ENCODE peak calls at places on chromosomes 7 and 10, in four cellular contexts. B is thyroid gland, H is PC-3, T is ovary. S is an unnamed sample.
A peak's percentile ranks its signal among the peaks of the same experiment; 100 is the strongest.

GRCh38 chr7:33326485-33326848 is 197.1 kb downstream of the BBS9 start:
- DNase-seq in T (no peak), H (no peak), B (no peak), S (no peak)

GRCh38 chr7:73706122-73707044 is 13.1 kb downstream of the STX1A start:
- DNase-seq in T (no peak), H (peak; percentile 88), B (no peak), S (no peak)

GRCh38 chr10:121378402-121378801 is 219.8 kb downstream of the FGFR2 start:
- DNase-seq in H (no peak), B (no peak), T (no peak), S (no peak)

GRCh38 chr7:45631569-45631968 is 57.4 kb downstream of the ADCY1 start:
- DNase-seq in T (no peak), H (no peak), B (no peak), S (no peak)

GRCh38 chr7:974820-975681 is at the start of gene COX19:
- DNase-seq in B (peak; percentile 84), H (peak; percentile 83), T (peak; percentile 87), S (peak; percentile 98)

GRCh38 chr7:82226191-82226590 is 217.4 kb downstream of the CACNA2D1 start:
- DNase-seq in H (no peak), B (no peak), T (no peak), S (no peak)

GRCh38 chr7:2873146-2873545 is 29.0 kb upstream of the GNA12 start:
- DNase-seq in T (no peak), B (peak; percentile 42), H (peak; percentile 60), S (no peak)

GRCh38 chr10:89548673-89549072 is 13.3 kb upstream of the SLC16A12 start:
- DNase-seq in B (no peak), H (no peak), T (no peak), S (no peak)

GRCh38 chr7:158488225-158488889 is 99.3 kb downstream of the PTPRN2 start:
- DNase-seq in H (no peak), T (no peak), B (no peak), S (no peak)

GRCh38 chr10:102646610-102647432 is 2.5 kb downstream of the TRIM8 start:
- DNase-seq in H (no peak), B (peak; percentile 52), T (no peak), S (no peak)

GRCh38 chr10:28684986-28685580 is 7.8 kb downstream of the BAMBI start:
- DNase-seq in T (no peak), H (peak; percentile 67), B (no peak), S (no peak)

GRCh38 chr10:3096149-3096548 is 28.8 kb downstream of the PFKP start:
- DNase-seq in H (peak; percentile 33), B (no peak), T (no peak), S (no peak)

GRCh38 chr7:97373743-97374142 is 256.2 kb downstream of the SDHAF3 start:
- DNase-seq in T (no peak), H (no peak), B (no peak), S (no peak)

GRCh38 chr7:101410743-101411476 is 48.2 kb downstream of the COL26A1 start:
- DNase-seq in B (peak; percentile 36), H (peak; percentile 13), T (no peak), S (no peak)

GRCh38 chr10:239109-239508 is 103.9 kb downstream of the ZMYND11 start:
- DNase-seq in H (peak; percentile 76), T (no peak), B (no peak), S (no peak)

GRCh38 chr10:119652361-119652760 is 1.2 kb downstream of the BAG3 start:
- DNase-seq in B (peak; percentile 29), T (no peak), H (peak; percentile 57), S (no peak)

GRCh38 chr10:93106631-93107072 is 33.0 kb downstream of the CYP26A1 start:
- DNase-seq in B (no peak), H (no peak), T (no peak), S (peak; percentile 15)

GRCh38 chr7:2729893-2730716 is 42.1 kb downstream of the AMZ1 start:
- DNase-seq in H (no peak), T (peak; percentile 31), B (peak; percentile 21), S (no peak)

GRCh38 chr7:23597908-23598224 is 684 bp downstream of the CCDC126 start:
- DNase-seq in H (no peak), T (no peak), B (no peak), S (no peak)

GRCh38 chr7:28920424-28920823 is 37.7 kb downstream of the TRIL start:
- DNase-seq in B (no peak), T (no peak), H (peak; percentile 32), S (no peak)

GRCh38 chr7:31371621-31372020 is 31.1 kb upstream of the NEUROD6 start:
- DNase-seq in B (no peak), H (no peak), T (no peak), S (no peak)

GRCh38 chr10:119461380-119461779 is 81.1 kb downstream of the RGS10 start:
- DNase-seq in T (no peak), H (peak; percentile 94), B (peak; percentile 92), S (no peak)

GRCh38 chr7:112205348-112206237 is 606 bp downstream of the DOCK4 start:
- DNase-seq in B (peak; percentile 54), H (peak; percentile 32), T (peak; percentile 72), S (peak; percentile 87)

GRCh38 chr7:106283831-106284515 is 810 bp downstream of the NAMPT start:
- DNase-seq in T (peak; percentile 62), B (peak; percentile 63), H (peak; percentile 56), S (no peak)

GRCh38 chr7:136027160-136027559 is 50.0 kb upstream of the MTPN start:
- DNase-seq in T (no peak), H (no peak), B (no peak), S (no peak)

GRCh38 chr7:136023134-136023869 is 46.1 kb upstream of the MTPN start:
- DNase-seq in T (no peak), B (no peak), H (no peak), S (no peak)

GRCh38 chr7:136030867-136031318 is 53.7 kb upstream of the MTPN start:
- DNase-seq in H (peak; percentile 77), T (no peak), B (no peak), S (no peak)

GRCh38 chr7:136030330-136030729 is 53.2 kb upstream of the MTPN start:
- DNase-seq in H (peak; percentile 46), T (no peak), B (no peak), S (no peak)

GRCh38 chr7:136026209-136026608 is 49.0 kb upstream of the MTPN start:
- DNase-seq in H (no peak), T (no peak), B (no peak), S (no peak)
- TF ChIP-seq CTCF in H (no peak), T (no peak), B (no peak), S (no peak)

GRCh38 chr10:19168584-19168983 is 120.0 kb downstream of the MALRD1 start:
- DNase-seq in B (no peak), T (no peak), H (no peak), S (no peak)
- TF ChIP-seq CTCF in B (no peak), T (no peak), H (peak; percentile 42), S (no peak)

DNA sequence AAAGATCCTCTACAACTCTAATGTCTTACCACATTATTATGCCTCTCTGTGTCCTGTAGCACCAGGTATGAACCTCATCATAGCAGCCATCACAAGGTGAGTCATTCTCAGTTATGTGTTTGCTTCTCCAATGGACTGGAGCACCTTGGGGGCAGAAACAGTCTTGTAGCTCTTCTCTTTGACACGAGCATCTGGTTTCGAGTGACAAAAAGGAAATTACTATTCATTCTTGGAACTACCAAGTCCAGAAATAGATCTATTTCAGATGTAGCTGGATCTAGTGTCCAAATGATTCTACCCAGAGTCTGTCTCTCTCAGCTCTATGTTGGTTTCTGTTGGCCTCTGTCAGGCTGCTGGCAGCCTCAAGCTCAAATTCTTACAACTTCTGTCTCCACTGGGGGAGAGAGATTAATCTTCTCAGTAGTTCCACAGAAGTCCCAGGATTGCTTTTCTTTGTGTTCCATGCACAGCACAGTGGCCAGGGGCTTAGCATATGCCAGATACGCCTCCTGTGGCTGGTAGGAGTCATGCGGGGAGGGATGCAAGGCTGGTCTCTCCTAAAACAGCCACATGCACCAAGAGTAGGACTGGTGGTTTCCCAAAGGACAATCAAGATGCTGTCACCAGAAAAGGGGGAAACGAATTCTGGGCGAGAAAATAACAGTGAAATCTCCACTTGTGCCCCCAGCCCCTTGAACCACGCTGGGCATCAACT is 37.2 kb upstream of the PAPSS2 start:
- DNase-seq in T (no peak), B (no peak), H (peak; percentile 47), S (no peak)
- TF ChIP-seq CTCF in T (no peak), B (no peak), H (no peak), S (no peak)

GRCh38 chr7:78983483-78983882 is 470.0 kb downstream of the MAGI2 start:
- DNase-seq in H (no peak), B (no peak), T (no peak), S (no peak)

GRCh38 chr7:78985509-78985908 is 468.0 kb downstream of the MAGI2 start:
- DNase-seq in T (no peak), B (no peak), H (peak; percentile 64), S (no peak)
- TF ChIP-seq CTCF in T (no peak), B (no peak), H (peak; percentile 65), S (no peak)

S was measured in osteocyte.